ENCODE peak calls at places on chromosomes 3 and 15, in ten cellular contexts. E is activated CD4-positive, alpha-beta T cell treated with anti-CD3 and anti-CD28 coated beads for 24 hours; L is NCI-H1436 treated with DMSO at 0.1 percent for 48 hours; M is Caki2; X is Caco-2; B is hepatocyte; R is sciatic nerve; T is astrocyte of the spinal cord; I is esophagus muscularis mucosa; J is CD8-positive, alpha-beta T cell. F is an unnamed sample.

GRCh38 chr3:127254730-127255129 is 33.1 kb downstream of the PRR20G start:
- DNase-seq in E (no peak), L (no peak), M (no peak), X (peak), B (no peak), R (no peak), T (no peak), I (peak), J (no peak), F (no peak)

GRCh38 chr3:110670407-110670806 is 401.2 kb upstream of the NECTIN3 start:
- DNase-seq in E (no peak), L (no peak), M (no peak), X (no peak), B (no peak), R (no peak), T (no peak), I (no peak), J (no peak), F (no peak)

GRCh38 chr3:184563569-184563925 is 2.0 kb downstream of the EPHB3 start:
- DNase-seq in E (no peak), L (no peak), M (no peak), X (no peak), B (no peak), R (no peak), T (no peak), I (no peak), J (no peak), F (no peak)

GRCh38 chr3:9111349-9112265 is 137.8 kb downstream of the SRGAP3 start:
- DNase-seq in E (no peak), L (no peak), M (no peak), X (no peak), B (no peak), R (no peak), T (no peak), I (no peak), J (no peak), F (no peak)

GRCh38 chr3:78221300-78221699 is 1181.4 kb downstream of the ROBO2 start:
- DNase-seq in E (no peak), L (no peak), M (no peak), X (peak), B (no peak), R (no peak), T (no peak), I (no peak), J (no peak), F (no peak)

GRCh38 chr3:83063457-83063856 is 1302.0 kb upstream of the GBE1 start:
- DNase-seq in E (no peak), L (no peak), M (no peak), X (no peak), B (no peak), R (no peak), T (no peak), I (no peak), J (no peak), F (no peak)

GRCh38 chr3:52317601-52318000 is 1.5 kb downstream of the DNAH1 start:
- DNase-seq in E (peak), L (no peak), M (no peak), X (no peak), B (peak), R (peak), T (peak), I (no peak), J (peak), F (peak)

GRCh38 chr15:67884514-67885225 is 44.8 kb upstream of the RNU6-1 start:
- DNase-seq in E (peak), L (no peak), M (peak), X (peak), B (peak), R (peak), T (peak), I (peak), J (no peak), F (peak)

GRCh38 chr3:127339943-127340861 is 52.4 kb upstream of the PRR20G start:
- DNase-seq in E (no peak), L (no peak), M (no peak), X (no peak), B (no peak), R (no peak), T (no peak), I (peak), J (no peak), F (no peak)

GRCh38 chr15:73660455-73660854 is 23.7 kb upstream of the CD276 start:
- DNase-seq in E (no peak), L (no peak), M (no peak), X (no peak), B (no peak), R (no peak), T (no peak), I (no peak), J (no peak), F (no peak)

GRCh38 chr3:71062037-71062919 is 521.2 kb downstream of the FOXP1 start:
- DNase-seq in E (no peak), L (no peak), M (no peak), X (no peak), B (no peak), R (no peak), T (peak), I (no peak), J (no peak), F (no peak)

GRCh38 chr3:108472011-108472591 is 38.3 kb downstream of the MYH15 start:
- DNase-seq in E (no peak), L (no peak), M (peak), X (no peak), B (peak), R (no peak), T (peak), I (no peak), J (no peak), F (no peak)

GRCh38 chr3:14152233-14152962 is 26.0 kb downstream of the XPC start:
- DNase-seq in E (no peak), L (no peak), M (no peak), X (peak), B (no peak), R (no peak), T (no peak), I (peak), J (no peak), F (no peak)

GRCh38 chr3:42690766-42691680 is 5.7 kb downstream of the KLHL40 start:
- DNase-seq in E (no peak), L (no peak), M (no peak), X (no peak), B (no peak), R (peak), T (no peak), I (no peak), J (no peak), F (no peak)

GRCh38 chr15:59862191-59863155 is 141.6 kb upstream of the FOXB1 start:
- DNase-seq in E (no peak), L (no peak), M (no peak), X (no peak), B (no peak), R (no peak), T (no peak), I (no peak), J (no peak), F (no peak)

GRCh38 chr3:2714856-2715255 is 395.3 kb downstream of the IL5RA start:
- DNase-seq in E (no peak), L (no peak), M (no peak), X (no peak), B (no peak), R (no peak), T (no peak), I (no peak), J (no peak), F (no peak)

GRCh38 chr3:132016061-132017041 is 18.5 kb downstream of the CPNE4 start:
- DNase-seq in E (no peak), L (no peak), M (no peak), X (no peak), B (no peak), R (no peak), T (no peak), I (no peak), J (no peak), F (no peak)

GRCh38 chr3:74614133-74614967 is at the start of gene CNTN3:
- DNase-seq in E (no peak), L (no peak), M (no peak), X (no peak), B (peak), R (no peak), T (no peak), I (no peak), J (no peak), F (no peak)

GRCh38 chr15:91099616-91100560 is at the start of gene SV2B:
- DNase-seq in E (peak), L (no peak), M (peak), X (peak), B (peak), R (peak), T (peak), I (peak), J (no peak), F (peak)